ENCODE peak calls at places on chromosomes 3 and 15, in four cellular contexts. D, T, B and A are unnamed samples.

GRCh38 chr3:170893894-170894293 is 14.5 kb downstream of the EIF5A2 start:
- DNase-seq in D (no peak), T (no peak), B (no peak), A (no peak)

GRCh38 chr3:15645740-15646490 is 44.4 kb downstream of the BTD start:
- DNase-seq in D (no peak), T (peak; percentile 97), B (no peak), A (no peak)

GRCh38 chr15:101613130-101614000 is 38.8 kb downstream of the TM2D3 start:
- DNase-seq in D (no peak), T (peak; percentile 57), B (no peak), A (no peak)

GRCh38 chr15:74351639-74352038 is 15.8 kb downstream of the CYP11A1 start:
- DNase-seq in D (no peak), T (no peak), B (no peak), A (no peak)

GRCh38 chr3:121951291-121951690 is 57.1 kb downstream of the SLC15A2 start:
- DNase-seq in D (no peak), T (no peak), B (no peak), A (no peak)

GRCh38 chr3:38112378-38112761 is 24.6 kb downstream of the ACAA1 start:
- DNase-seq in D (no peak), T (no peak), B (no peak), A (no peak)

GRCh38 chr15:88785217-88785616 is 18.0 kb upstream of the ACAN start:
- DNase-seq in D (no peak), T (no peak), B (no peak), A (no peak)

GRCh38 chr15:71226536-71227455 is 111.5 kb downstream of the THSD4 start:
- DNase-seq in D (no peak), T (peak; percentile 23), B (no peak), A (no peak)

GRCh38 chr15:101501703-101502373 is 12.3 kb upstream of the PCSK6 start:
- DNase-seq in D (peak; percentile 7), T (peak; percentile 57), B (peak; percentile 27), A (peak; percentile 5)

GRCh38 chr3:38327335-38328009 is 19.1 kb upstream of the XYLB start:
- DNase-seq in D (no peak), T (peak; percentile 65), B (no peak), A (no peak)

GRCh38 chr15:35289029-35289617 is 204.0 kb upstream of the NANOGP8 start:
- DNase-seq in D (no peak), T (peak; percentile 75), B (no peak), A (no peak)

GRCh38 chr15:49855917-49856637 is 235.2 kb downstream of the DTWD1 start:
- DNase-seq in D (no peak), T (peak; percentile 98), B (no peak), A (no peak)

GRCh38 chr3:126493731-126494130 is 18.0 kb upstream of the ZXDC start:
- DNase-seq in D (no peak), T (no peak), B (no peak), A (no peak)

GRCh38 chr15:38398134-38398533 is 55.8 kb upstream of the FAM98B start:
- DNase-seq in D (no peak), T (peak; percentile 96), B (no peak), A (no peak)

GRCh38 chr3:128548426-128549282 is 55.7 kb upstream of the GATA2 start:
- DNase-seq in D (no peak), T (peak; percentile 73), B (no peak), A (no peak)

GRCh38 chr3:12286927-12287726 is 1.7 kb upstream of the PPARG start:
- DNase-seq in D (no peak), T (peak; percentile 2), B (no peak), A (no peak)

GRCh38 chr3:38599886-38600285 is 49.6 kb downstream of the SCN5A start:
- DNase-seq in D (no peak), T (no peak), B (no peak), A (no peak)

GRCh38 chr15:81301815-81302399 is 22.0 kb downstream of the STARD5 start:
- DNase-seq in D (no peak), T (no peak), B (no peak), A (no peak)

GRCh38 chr3:177282028-177282655 is 84.9 kb upstream of the TBL1XR1 start:
- DNase-seq in D (no peak), T (no peak), B (no peak), A (no peak)

GRCh38 chr15:78044407-78045155 is 32.9 kb downstream of the TBC1D2B start:
- DNase-seq in D (no peak), T (peak; percentile 68), B (no peak), A (no peak)

GRCh38 chr3:143124683-143125520 is 5.3 kb downstream of the CHST2 start:
- DNase-seq in D (no peak), T (no peak), B (no peak), A (no peak)

GRCh38 chr3:25573386-25574171 is 91.1 kb downstream of the TOP2B start:
- DNase-seq in D (no peak), T (peak; percentile 99), B (no peak), A (no peak)